ENCODE peak calls at places on chromosome X, in four cellular contexts. One of them, this sample, is unnamed.

GRCh38 chrX:145002776-145003175 is 244.5 kb upstream of the SPANXN1 start:
- DNase-seq in cardiac muscle cell: no peak
- DNase-seq in left lung: no peak
- DNase-seq in lower leg skin: no peak
- DNase-seq in this sample: no peak

GRCh38 chrX:115350696-115351408 is 61.3 kb downstream of the LUZP4 start:
- DNase-seq in cardiac muscle cell: no peak
- DNase-seq in left lung: no peak
- DNase-seq in lower leg skin: no peak
- DNase-seq in this sample: no peak

GRCh38 chrX:102712967-102713677 is 874 bp downstream of the GPRASP2 start:
- DNase-seq in cardiac muscle cell: peak; percentile 71
- DNase-seq in left lung: no peak
- DNase-seq in lower leg skin: peak; percentile 43
- DNase-seq in this sample: peak; percentile 67

GRCh38 chrX:12080265-12080664 is 58.0 kb upstream of the FRMPD4 start:
- DNase-seq in cardiac muscle cell: peak; percentile 63
- DNase-seq in left lung: no peak
- DNase-seq in lower leg skin: no peak
- DNase-seq in this sample: peak; percentile 59

GRCh38 chrX:109934434-109934833 is 68.5 kb upstream of the TMEM164 start:
- DNase-seq in cardiac muscle cell: peak; percentile 76
- DNase-seq in left lung: no peak
- DNase-seq in lower leg skin: no peak
- DNase-seq in this sample: peak; percentile 40

GRCh38 chrX:68061206-68061535 is 372.1 kb downstream of the OPHN1 start:
- DNase-seq in cardiac muscle cell: peak; percentile 1
- DNase-seq in left lung: no peak
- DNase-seq in lower leg skin: no peak
- DNase-seq in this sample: no peak

GRCh38 chrX:12974217-12974796 is 603 bp upstream of the TMSB4X start:
- DNase-seq in cardiac muscle cell: peak; percentile 66
- DNase-seq in left lung: peak; percentile 89
- DNase-seq in lower leg skin: peak; percentile 50
- DNase-seq in this sample: peak; percentile 61

GRCh38 chrX:2888309-2888708 is 40.8 kb downstream of the ARSD start:
- DNase-seq in cardiac muscle cell: no peak
- DNase-seq in left lung: no peak
- DNase-seq in lower leg skin: no peak
- DNase-seq in this sample: no peak

GRCh38 chrX:46912673-46913491 is 661 bp downstream of the JADE3 start:
- DNase-seq in cardiac muscle cell: peak; percentile 55
- DNase-seq in left lung: peak; percentile 82
- DNase-seq in lower leg skin: peak; percentile 15
- DNase-seq in this sample: peak; percentile 19

GRCh38 chrX:13376857-13377441 is 57.1 kb upstream of the ATXN3L start:
- DNase-seq in cardiac muscle cell: peak; percentile 97
- DNase-seq in left lung: no peak
- DNase-seq in lower leg skin: peak; percentile 27
- DNase-seq in this sample: peak; percentile 96

GRCh38 chrX:153817291-153817690 is 13.1 kb downstream of the PDZD4 start:
- DNase-seq in cardiac muscle cell: no peak
- DNase-seq in left lung: peak; percentile 4
- DNase-seq in lower leg skin: no peak
- DNase-seq in this sample: no peak

GRCh38 chrX:50067435-50068292 is 133.1 kb downstream of the AKAP4 start:
- DNase-seq in cardiac muscle cell: peak; percentile 51
- DNase-seq in left lung: no peak
- DNase-seq in lower leg skin: no peak
- DNase-seq in this sample: peak; percentile 67

GRCh38 chrX:323721-324628 is 5.4 kb upstream of the GTPBP6 start:
- DNase-seq in cardiac muscle cell: peak; percentile 72
- DNase-seq in left lung: peak; percentile 51
- DNase-seq in lower leg skin: no peak
- DNase-seq in this sample: peak; percentile 89

GRCh38 chrX:44344687-44345086 is 1.2 kb upstream of the EFHC2 start:
- DNase-seq in cardiac muscle cell: peak; percentile 9
- DNase-seq in left lung: no peak
- DNase-seq in lower leg skin: no peak
- DNase-seq in this sample: no peak

GRCh38 chrX:43707812-43708548 is 51.9 kb downstream of the MAOA start:
- DNase-seq in cardiac muscle cell: peak; percentile 70
- DNase-seq in left lung: no peak
- DNase-seq in lower leg skin: peak; percentile 79
- DNase-seq in this sample: peak; percentile 54

GRCh38 chrX:19678941-19679340 is 163.6 kb upstream of the MAP3K15 start:
- DNase-seq in cardiac muscle cell: no peak
- DNase-seq in left lung: no peak
- DNase-seq in lower leg skin: no peak
- DNase-seq in this sample: no peak

GRCh38 chrX:46547857-46548256 is 2.6 kb upstream of the ZNF674 start:
- DNase-seq in cardiac muscle cell: peak; percentile 71
- DNase-seq in left lung: no peak
- DNase-seq in lower leg skin: no peak
- DNase-seq in this sample: peak; percentile 72

GRCh38 chrX:107687445-107687844 is 59.1 kb downstream of the PRPS1 start:
- DNase-seq in cardiac muscle cell: no peak
- DNase-seq in left lung: no peak
- DNase-seq in lower leg skin: no peak
- DNase-seq in this sample: no peak

GRCh38 chrX:108945883-108946523 is 209.6 kb upstream of the IRS4 start:
- DNase-seq in cardiac muscle cell: no peak
- DNase-seq in left lung: no peak
- DNase-seq in lower leg skin: no peak
- DNase-seq in this sample: no peak

GRCh38 chrX:43958529-43958928 is 14.7 kb downstream of the NDP start:
- DNase-seq in cardiac muscle cell: peak; percentile 85
- DNase-seq in left lung: no peak
- DNase-seq in lower leg skin: peak; percentile 17
- DNase-seq in this sample: peak; percentile 87

GRCh38 chrX:148664171-148664570 is 163.8 kb downstream of the AFF2 start:
- DNase-seq in cardiac muscle cell: no peak
- DNase-seq in left lung: no peak
- DNase-seq in lower leg skin: no peak
- DNase-seq in this sample: no peak

GRCh38 chrX:29155286-29155685 is 568.0 kb downstream of the IL1RAPL1 start:
- DNase-seq in cardiac muscle cell: no peak
- DNase-seq in left lung: no peak
- DNase-seq in lower leg skin: no peak
- DNase-seq in this sample: no peak

GRCh38 chrX:78075787-78076389 is 28.2 kb upstream of the PGK1 start:
- DNase-seq in cardiac muscle cell: no peak
- DNase-seq in left lung: no peak
- DNase-seq in lower leg skin: no peak
- DNase-seq in this sample: no peak

GRCh38 chrX:40514376-40514775 is 66.4 kb upstream of the ATP6AP2 start:
- DNase-seq in cardiac muscle cell: no peak
- DNase-seq in left lung: no peak
- DNase-seq in lower leg skin: no peak
- DNase-seq in this sample: no peak

GRCh38 chrX:10157545-10157944 is 770 bp downstream of the CLCN4 start:
- DNase-seq in cardiac muscle cell: peak; percentile 63
- DNase-seq in left lung: no peak
- DNase-seq in lower leg skin: no peak
- DNase-seq in this sample: peak; percentile 60

GRCh38 chrX:9171841-9172240 is 137.9 kb upstream of the FAM9B start:
- DNase-seq in cardiac muscle cell: peak; percentile 35
- DNase-seq in left lung: no peak
- DNase-seq in lower leg skin: no peak
- DNase-seq in this sample: peak; percentile 25

GRCh38 chrX:119482497-119483480 is 14.5 kb downstream of the SLC25A5 start:
- DNase-seq in cardiac muscle cell: peak; percentile 68
- DNase-seq in left lung: peak; percentile 94
- DNase-seq in lower leg skin: peak; percentile 32
- DNase-seq in this sample: peak; percentile 56

GRCh38 chrX:12223650-12224049 is 85.4 kb downstream of the FRMPD4 start:
- DNase-seq in cardiac muscle cell: no peak
- DNase-seq in left lung: no peak
- DNase-seq in lower leg skin: no peak
- DNase-seq in this sample: no peak

GRCh38 chrX:116239944-116240391 is 69.4 kb downstream of the AGTR2 start:
- DNase-seq in cardiac muscle cell: peak; percentile 40
- DNase-seq in left lung: no peak
- DNase-seq in lower leg skin: no peak
- DNase-seq in this sample: peak; percentile 47

GRCh38 chrX:13492286-13492685 is 77.1 kb upstream of the EGFL6 start:
- DNase-seq in cardiac muscle cell: no peak
- DNase-seq in left lung: no peak
- DNase-seq in lower leg skin: no peak
- DNase-seq in this sample: no peak

GRCh38 chrX:15686818-15687685 is 22.4 kb upstream of the CLTRN start:
- DNase-seq in cardiac muscle cell: peak; percentile 60
- DNase-seq in left lung: no peak
- DNase-seq in lower leg skin: peak; percentile 37
- DNase-seq in this sample: peak; percentile 61

GRCh38 chrX:133413218-133413925 is 1.9 kb downstream of the GPC4 start:
- DNase-seq in cardiac muscle cell: no peak
- DNase-seq in left lung: no peak
- DNase-seq in lower leg skin: no peak
- DNase-seq in this sample: no peak

GRCh38 chrX:133417364-133417763 is 2.1 kb upstream of the GPC4 start:
- DNase-seq in cardiac muscle cell: no peak
- DNase-seq in left lung: no peak
- DNase-seq in lower leg skin: no peak
- DNase-seq in this sample: no peak

GRCh38 chrX:133412665-133413064 is 2.6 kb downstream of the GPC4 start:
- DNase-seq in cardiac muscle cell: no peak
- DNase-seq in left lung: no peak
- DNase-seq in lower leg skin: no peak
- DNase-seq in this sample: no peak

GRCh38 chrX:133414399-133415275 is 652 bp downstream of the GPC4 start:
- DNase-seq in cardiac muscle cell: peak; percentile 9
- DNase-seq in left lung: peak; percentile 73
- DNase-seq in lower leg skin: no peak
- DNase-seq in this sample: no peak

DNA sequence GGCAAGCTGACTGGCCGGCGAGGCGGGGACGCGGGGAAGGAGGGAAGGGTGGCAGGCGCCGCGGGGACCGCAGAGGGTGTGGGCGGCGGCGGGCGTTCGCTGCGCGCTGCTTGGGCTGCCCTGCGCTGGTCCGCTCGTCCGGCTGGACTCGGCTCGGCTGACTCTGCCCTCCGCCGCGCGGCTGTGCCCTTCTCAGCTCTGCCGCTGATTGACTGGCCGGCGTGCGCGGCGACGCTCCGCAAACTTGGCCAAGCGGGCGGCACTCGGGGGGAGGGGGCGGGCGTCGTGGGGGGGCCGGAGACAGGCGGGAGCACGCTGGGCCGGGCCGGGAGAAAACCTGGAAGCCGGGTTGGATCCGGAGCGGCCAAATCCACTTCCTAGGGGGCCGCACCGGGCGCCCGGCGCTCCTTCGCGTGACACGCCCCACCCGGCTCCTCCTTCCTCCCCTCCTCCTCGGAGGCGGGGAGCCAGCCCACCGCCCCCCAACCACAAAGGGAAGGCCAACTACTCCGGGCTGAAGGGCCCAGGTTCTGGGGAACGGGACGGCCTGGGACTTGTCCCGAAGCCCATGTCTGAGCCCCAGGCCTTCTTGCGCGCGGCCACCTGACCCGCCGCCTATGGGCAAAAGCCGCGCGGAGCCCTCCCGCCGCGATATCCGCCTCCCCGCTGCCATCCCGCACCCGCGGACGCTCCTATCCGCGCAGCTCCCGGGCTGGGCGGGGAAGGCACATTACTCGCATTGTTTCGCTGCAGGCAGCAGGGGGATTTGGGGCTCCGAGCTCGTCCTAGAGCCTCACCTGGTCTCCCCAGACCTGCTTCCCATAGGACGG is at the start of gene GPC4:
- DNase-seq in cardiac muscle cell: peak; percentile 38
- DNase-seq in left lung: peak; percentile 84
- DNase-seq in lower leg skin: peak; percentile 20
- DNase-seq in this sample: peak; percentile 41
- TF ChIP-seq CTCF in cardiac muscle cell: no peak
- TF ChIP-seq CTCF in left lung: no peak
- TF ChIP-seq CTCF in lower leg skin: no peak
- TF ChIP-seq CTCF in this sample: no peak

GRCh38 chrX:114075073-114075673 is 508.7 kb upstream of the HTR2C start:
- DNase-seq in cardiac muscle cell: no peak
- DNase-seq in left lung: no peak
- DNase-seq in lower leg skin: no peak
- DNase-seq in this sample: peak; percentile 0
- TF ChIP-seq CTCF in cardiac muscle cell: peak; percentile 25
- TF ChIP-seq CTCF in left lung: no peak
- TF ChIP-seq CTCF in lower leg skin: no peak
- TF ChIP-seq CTCF in this sample: no peak

GRCh38 chrX:120790118-120790517 is 85.5 kb downstream of the CT47B1 start:
- DNase-seq in cardiac muscle cell: peak; percentile 86
- DNase-seq in left lung: no peak
- DNase-seq in lower leg skin: peak; percentile 13
- DNase-seq in this sample: peak; percentile 86
- TF ChIP-seq CTCF in cardiac muscle cell: peak; percentile 56
- TF ChIP-seq CTCF in left lung: peak; percentile 28
- TF ChIP-seq CTCF in lower leg skin: no peak
- TF ChIP-seq CTCF in this sample: peak; percentile 73

GRCh38 chrX:24879679-24880078 is 136.1 kb downstream of the ARX start:
- DNase-seq in cardiac muscle cell: no peak
- DNase-seq in left lung: no peak
- DNase-seq in lower leg skin: no peak
- DNase-seq in this sample: no peak
- TF ChIP-seq CTCF in cardiac muscle cell: no peak
- TF ChIP-seq CTCF in left lung: no peak
- TF ChIP-seq CTCF in lower leg skin: no peak
- TF ChIP-seq CTCF in this sample: no peak

GRCh38 chrX:54785901-54786300 is 12.2 kb downstream of the ITIH6 start:
- DNase-seq in cardiac muscle cell: peak; percentile 24
- DNase-seq in left lung: no peak
- DNase-seq in lower leg skin: no peak
- DNase-seq in this sample: peak; percentile 35
- TF ChIP-seq CTCF in cardiac muscle cell: peak; percentile 28
- TF ChIP-seq CTCF in left lung: no peak
- TF ChIP-seq CTCF in lower leg skin: no peak
- TF ChIP-seq CTCF in this sample: peak; percentile 45

DNA sequence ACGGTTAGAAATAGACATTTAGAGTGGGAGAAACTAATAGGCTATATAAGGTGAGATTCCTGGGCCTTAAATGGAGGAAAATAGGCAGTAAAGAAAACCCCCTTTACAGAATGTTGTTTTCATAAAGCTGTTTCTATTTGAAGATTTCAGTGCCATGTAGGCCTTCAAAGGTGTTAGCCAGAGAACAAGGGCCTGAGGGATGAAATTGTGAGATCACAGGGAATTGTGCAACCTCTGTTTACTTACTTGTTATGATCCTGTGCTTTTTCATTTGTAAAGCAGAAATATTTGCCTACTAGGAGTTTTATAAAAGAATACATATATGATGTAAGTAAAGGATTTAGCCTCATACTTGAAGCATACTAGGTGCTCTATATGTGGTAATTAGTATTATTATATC is 272.9 kb upstream of the ARX start:
- DNase-seq in cardiac muscle cell: no peak
- DNase-seq in left lung: no peak
- DNase-seq in lower leg skin: no peak
- DNase-seq in this sample: no peak
- TF ChIP-seq CTCF in cardiac muscle cell: no peak
- TF ChIP-seq CTCF in left lung: no peak
- TF ChIP-seq CTCF in lower leg skin: no peak
- TF ChIP-seq CTCF in this sample: no peak

This sample was measured in choroid plexus epithelial cell.